ENCODE peak calls at places on chromosomes 2 and 18, in nine cellular contexts. N is sigmoid colon, A is HepG2, M is heart left ventricle, L is A549, D is GM12878, F is ovary, R is Peyer's patch, J is K562. Y is an unnamed sample.

GRCh38 chr2:11169333-11169732 is 14.1 kb downstream of the SLC66A3 start:
- DNase-seq in N (no peak), A (peak; percentile 45), M (no peak), L (no peak), D (no peak), F (no peak), R (no peak), J (no peak), Y (no peak)

GRCh38 chr2:215002500-215002899 is 135.9 kb downstream of the ABCA12 start:
- DNase-seq in N (no peak), A (peak; percentile 39), M (no peak), L (peak; percentile 51), D (no peak), F (peak; percentile 15), R (no peak), J (peak; percentile 22), Y (peak; percentile 31)

GRCh38 chr2:2272841-2273240 is 58.2 kb downstream of the MYT1L start:
- DNase-seq in N (no peak), A (no peak), M (no peak), L (no peak), D (no peak), F (no peak), R (no peak), J (no peak), Y (no peak)

GRCh38 chr2:148926291-148926961 is 51.4 kb downstream of the KIF5C start:
- DNase-seq in N (no peak), A (peak; percentile 48), M (no peak), L (peak; percentile 31), D (peak; percentile 9), F (no peak), R (peak; percentile 45), J (peak; percentile 64), Y (peak; percentile 95)

GRCh38 chr2:95670686-95671085 is 78.9 kb downstream of the TRIM43 start:
- DNase-seq in N (no peak), A (no peak), M (no peak), L (no peak), D (no peak), F (no peak), R (no peak), J (no peak), Y (no peak)

GRCh38 chr2:35114765-35115164 is 1240.8 kb upstream of the CRIM1 start:
- DNase-seq in N (no peak), A (peak; percentile 7), M (no peak), L (peak; percentile 34), D (no peak), F (no peak), R (no peak), J (no peak), Y (no peak)

GRCh38 chr2:166293984-166294383 is 81.8 kb downstream of the SCN9A start:
- DNase-seq in N (no peak), A (no peak), M (no peak), L (no peak), D (no peak), F (no peak), R (no peak), J (no peak), Y (no peak)

GRCh38 chr2:175402591-175402990 is 221.1 kb upstream of the ATP5MC3 start:
- DNase-seq in N (no peak), A (no peak), M (no peak), L (no peak), D (no peak), F (no peak), R (no peak), J (no peak), Y (no peak)

GRCh38 chr2:156518160-156518559 is 82.0 kb downstream of the GPD2 start:
- DNase-seq in N (no peak), A (no peak), M (no peak), L (no peak), D (no peak), F (no peak), R (no peak), J (no peak), Y (no peak)

GRCh38 chr2:46332686-46333281 is 35.6 kb downstream of the EPAS1 start:
- DNase-seq in N (no peak), A (no peak), M (no peak), L (no peak), D (no peak), F (no peak), R (no peak), J (no peak), Y (no peak)

GRCh38 chr2:231032575-231033140 is 4.7 kb upstream of the C2orf72 start:
- DNase-seq in N (no peak), A (no peak), M (no peak), L (no peak), D (no peak), F (no peak), R (no peak), J (no peak), Y (no peak)

GRCh38 chr2:181203412-181203811 is 223.0 kb downstream of the UBE2E3 start:
- DNase-seq in N (no peak), A (no peak), M (no peak), L (peak; percentile 48), D (no peak), F (no peak), R (no peak), J (no peak), Y (no peak)

GRCh38 chr2:58865436-58865835 is 624.3 kb upstream of the FANCL start:
- DNase-seq in N (no peak), A (no peak), M (no peak), L (no peak), D (peak; percentile 7), F (no peak), R (no peak), J (no peak), Y (no peak)

GRCh38 chr2:56450083-56450482 is 266.3 kb downstream of the CCDC85A start:
- DNase-seq in N (no peak), A (no peak), M (no peak), L (no peak), D (no peak), F (no peak), R (no peak), J (no peak), Y (no peak)

GRCh38 chr2:201021914-201022313 is 49.6 kb downstream of the HYCC2 start:
- DNase-seq in N (no peak), A (no peak), M (no peak), L (no peak), D (no peak), F (no peak), R (no peak), J (no peak), Y (no peak)

GRCh38 chr2:197363998-197364397 is 53.4 kb upstream of the ANKRD44 start:
- DNase-seq in N (no peak), A (no peak), M (no peak), L (no peak), D (no peak), F (no peak), R (no peak), J (no peak), Y (no peak)

GRCh38 chr2:88307817-88308216 is 137.7 kb downstream of the THNSL2 start:
- DNase-seq in N (no peak), A (peak; percentile 65), M (no peak), L (peak; percentile 51), D (no peak), F (no peak), R (no peak), J (peak; percentile 26), Y (peak; percentile 34)

GRCh38 chr2:196823750-196824149 is 14.6 kb upstream of the C2orf66 start:
- DNase-seq in N (no peak), A (no peak), M (no peak), L (peak; percentile 45), D (no peak), F (no peak), R (no peak), J (no peak), Y (no peak)

GRCh38 chr2:74006424-74006823 is 21.7 kb downstream of the TET3 start:
- DNase-seq in N (peak; percentile 40), A (no peak), M (peak; percentile 42), L (no peak), D (no peak), F (peak; percentile 80), R (no peak), J (no peak), Y (peak; percentile 19)

GRCh38 chr2:68119504-68119903 is 38.2 kb upstream of the PNO1 start:
- DNase-seq in N (no peak), A (no peak), M (no peak), L (no peak), D (no peak), F (no peak), R (no peak), J (no peak), Y (no peak)

GRCh38 chr2:12057436-12058166 is 311.2 kb downstream of the LPIN1 start:
- DNase-seq in N (peak; percentile 65), A (no peak), M (no peak), L (no peak), D (peak; percentile 89), F (no peak), R (peak; percentile 70), J (no peak), Y (no peak)

GRCh38 chr2:165573534-165574461 is 104.3 kb downstream of the CSRNP3 start:
- DNase-seq in N (no peak), A (peak; percentile 78), M (peak; percentile 60), L (peak; percentile 29), D (no peak), F (peak; percentile 71), R (no peak), J (no peak), Y (peak; percentile 54)

GRCh38 chr18:26865557-26865956 is at the start of gene AQP4:
- DNase-seq in N (no peak), A (no peak), M (peak; percentile 68), L (no peak), D (no peak), F (peak; percentile 25), R (no peak), J (no peak), Y (peak; percentile 26)
- H3K4me3 ChIP-seq in N (no peak within 1 kb of the TSS), A (no peak within 1 kb of the TSS), M (peak within 1 kb of the TSS; percentile 30), L (no peak within 1 kb of the TSS), D (no peak within 1 kb of the TSS), F (no peak within 1 kb of the TSS), R (no peak within 1 kb of the TSS), J (no peak within 1 kb of the TSS), Y (no peak within 1 kb of the TSS)

GRCh38 chr2:173750332-173750731 is 214.8 kb downstream of the SP3 start:
- DNase-seq in N (no peak), A (no peak), M (peak; percentile 29), L (no peak), D (no peak), F (no peak), R (no peak), J (no peak), Y (peak; percentile 29)
- TF ChIP-seq CTCF in N (no peak), A (no peak), M (peak; percentile 37), L (no peak), D (no peak), F (no peak), R (no peak), J (no peak), Y (no peak)

DNA sequence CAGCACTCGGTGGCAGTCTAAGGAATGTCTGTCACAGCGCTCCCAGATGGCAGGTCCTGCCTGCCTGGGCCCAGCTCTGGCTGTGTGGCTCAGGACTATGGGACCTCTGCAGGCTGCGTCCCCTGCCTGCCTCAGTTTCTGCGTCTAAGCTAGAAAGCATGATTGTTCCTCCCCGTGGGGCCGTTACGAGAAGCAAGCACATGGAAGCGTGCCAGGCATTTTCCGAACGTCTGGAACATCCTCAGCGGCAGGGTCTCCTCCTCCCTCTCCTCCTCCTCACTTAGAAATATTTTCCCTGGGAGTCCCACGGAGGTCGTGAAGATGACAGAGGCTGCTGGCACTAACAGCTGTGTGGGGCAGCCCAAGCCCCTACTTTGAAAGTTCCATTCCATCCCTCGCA is 43.3 kb downstream of the LRRFIP1 start:
- DNase-seq in N (peak; percentile 82), A (no peak), M (peak; percentile 64), L (no peak), D (no peak), F (peak; percentile 65), R (no peak), J (no peak), Y (no peak)
- TF ChIP-seq POLR2A in N (no peak), A (no peak), M (no peak), L (no peak), D (no peak), F (no peak), R (no peak), J (no peak), Y (no peak)

GRCh38 chr18:62384610-62385097 is 59.5 kb downstream of the TNFRSF11A start:
- DNase-seq in N (no peak), A (no peak), M (no peak), L (peak; percentile 21), D (no peak), F (no peak), R (no peak), J (no peak), Y (peak; percentile 18)
- H3K4me3 ChIP-seq in N (peak overlapping the region; percentile 4), A (no peak overlapping the region), M (peak overlapping the region; percentile 58), L (peak overlapping the region; percentile 51), D (no peak overlapping the region), F (no peak overlapping the region), R (no peak overlapping the region), J (no peak overlapping the region), Y (peak overlapping the region; percentile 39)